ENCODE peak calls at places on chromosomes 7 and 10, in seven cellular contexts. G, A, U, J, L, T and M are unnamed samples.

GRCh38 chr7:138745189-138745588 is 44.0 kb upstream of the SVOPL start:
- DNase-seq in G (no peak), A (no peak), U (no peak), J (no peak), L (no peak), T (no peak), M (no peak)

GRCh38 chr7:106247827-106248201 is 37.0 kb downstream of the NAMPT start:
- DNase-seq in G (no peak), A (no peak), U (no peak), J (no peak), L (no peak), T (no peak), M (no peak)

GRCh38 chr7:31778296-31778695 is 91.3 kb downstream of the PPP1R17 start:
- DNase-seq in G (no peak), A (no peak), U (no peak), J (no peak), L (peak), T (no peak), M (no peak)

GRCh38 chr7:130884437-130885417 is 150.7 kb upstream of the KLF14 start:
- DNase-seq in G (no peak), A (no peak), U (no peak), J (no peak), L (no peak), T (peak), M (no peak)

GRCh38 chr7:44711528-44711927 is 37.1 kb upstream of the ZMIZ2 start:
- DNase-seq in G (no peak), A (no peak), U (peak), J (no peak), L (no peak), T (no peak), M (peak)

GRCh38 chr10:88879754-88880286 is at the start of gene STAMBPL1:
- DNase-seq in G (peak), A (peak), U (no peak), J (no peak), L (no peak), T (peak), M (peak)

GRCh38 chr7:19964198-19964597 is 190.8 kb upstream of the TMEM196 start:
- DNase-seq in G (no peak), A (no peak), U (no peak), J (peak), L (peak), T (no peak), M (no peak)

GRCh38 chr7:92754756-92755581 is 81.4 kb downstream of the CDK6 start:
- DNase-seq in G (no peak), A (no peak), U (no peak), J (peak), L (no peak), T (no peak), M (no peak)

GRCh38 chr10:49611166-49611814 is 1.2 kb downstream of the SLC18A3 start:
- DNase-seq in G (no peak), A (no peak), U (no peak), J (no peak), L (no peak), T (no peak), M (no peak)

GRCh38 chr7:26500749-26501352 is 209.2 kb downstream of the SNX10 start:
- DNase-seq in G (no peak), A (peak), U (peak), J (no peak), L (peak), T (no peak), M (peak)

GRCh38 chr7:12746211-12746610 is 58.8 kb downstream of the ARL4A start:
- DNase-seq in G (no peak), A (no peak), U (no peak), J (no peak), L (no peak), T (no peak), M (no peak)

GRCh38 chr7:120842131-120842621 is 15.8 kb downstream of the TSPAN12 start:
- DNase-seq in G (no peak), A (peak), U (no peak), J (no peak), L (no peak), T (no peak), M (no peak)

GRCh38 chr7:6106140-6106904 is 75.1 kb downstream of the ANKRD61 start:
- DNase-seq in G (no peak), A (peak), U (peak), J (peak), L (peak), T (no peak), M (no peak)

GRCh38 chr7:148773344-148773743 is 74.6 kb downstream of the CUL1 start:
- DNase-seq in G (no peak), A (no peak), U (peak), J (no peak), L (no peak), T (no peak), M (no peak)

GRCh38 chr10:128070161-128070560 is 56.1 kb downstream of the MKI67 start:
- DNase-seq in G (no peak), A (no peak), U (no peak), J (no peak), L (no peak), T (no peak), M (no peak)

GRCh38 chr10:27504007-27504890 is at the start of gene RAB18:
- DNase-seq in G (peak), A (peak), U (peak), J (peak), L (peak), T (peak), M (peak)

GRCh38 chr7:142516038-142516501 is 233.2 kb upstream of the PRSS1 start:
- DNase-seq in G (peak), A (peak), U (peak), J (peak), L (peak), T (no peak), M (peak)

GRCh38 chr7:17620588-17620987 is 319.7 kb downstream of the SNX13 start:
- DNase-seq in G (no peak), A (no peak), U (no peak), J (no peak), L (no peak), T (no peak), M (no peak)

GRCh38 chr10:12638103-12638502 is 288.8 kb downstream of the CAMK1D start:
- DNase-seq in G (no peak), A (peak), U (peak), J (no peak), L (no peak), T (no peak), M (no peak)

GRCh38 chr10:45294681-45295080 is 20.7 kb downstream of the OR13A1 start:
- DNase-seq in G (no peak), A (no peak), U (no peak), J (no peak), L (no peak), T (no peak), M (no peak)

GRCh38 chr10:132496360-132497082 is 41.1 kb upstream of the INPP5A start:
- DNase-seq in G (no peak), A (no peak), U (no peak), J (no peak), L (peak), T (no peak), M (no peak)

GRCh38 chr7:15686209-15686956 is at the start of gene MEOX2:
- DNase-seq in G (peak), A (no peak), U (peak), J (no peak), L (peak), T (no peak), M (peak)

GRCh38 chr10:122051609-122052385 is 62.8 kb downstream of the TACC2 start:
- DNase-seq in G (peak), A (no peak), U (no peak), J (no peak), L (peak), T (no peak), M (no peak)

GRCh38 chr10:95440756-95441546 is 120.2 kb downstream of the SORBS1 start:
- DNase-seq in G (no peak), A (peak), U (no peak), J (no peak), L (peak), T (no peak), M (no peak)

GRCh38 chr10:93916257-93917063 is 22.7 kb downstream of the SLC35G1 start:
- DNase-seq in G (no peak), A (peak), U (no peak), J (peak), L (peak), T (no peak), M (no peak)

GRCh38 chr7:36986429-36987362 is 262.4 kb upstream of the AOAH start:
- DNase-seq in G (peak), A (peak), U (peak), J (peak), L (peak), T (peak), M (peak)

GRCh38 chr7:2106920-2107319 is 125.8 kb downstream of the MAD1L1 start:
- DNase-seq in G (no peak), A (no peak), U (no peak), J (no peak), L (peak), T (no peak), M (no peak)

GRCh38 chr7:98229441-98229840 is 18.2 kb downstream of the BHLHA15 start:
- DNase-seq in G (no peak), A (no peak), U (no peak), J (no peak), L (no peak), T (no peak), M (no peak)

GRCh38 chr7:134315679-134316538 is 821 bp downstream of the SLC35B4 start:
- DNase-seq in G (no peak), A (no peak), U (peak), J (peak), L (peak), T (no peak), M (no peak)